ENCODE peak calls at places on chromosome 14, in ten cellular contexts. P, I, R, B, G, L, Z, U, H and N are unnamed samples.
A peak's percentile ranks its signal among the peaks of the same experiment; 100 is the strongest.

GRCh38 chr14:25350802-25351201 is 300.9 kb upstream of the STXBP6 start:
- DNase-seq in P (no peak), I (no peak), R (no peak), B (no peak), G (no peak), L (no peak), Z (no peak), U (no peak), H (no peak), N (no peak)

GRCh38 chr14:93322886-93323596 is 9.8 kb downstream of the BTBD7 start:
- DNase-seq in P (no peak), I (no peak), R (no peak), B (no peak), G (no peak), L (no peak), Z (no peak), U (no peak), H (no peak), N (no peak)

GRCh38 chr14:39015360-39015961 is 87.6 kb downstream of the SEC23A start:
- DNase-seq in P (peak; percentile 49), I (no peak), R (no peak), B (peak; percentile 54), G (no peak), L (peak; percentile 22), Z (no peak), U (peak; percentile 35), H (peak; percentile 52), N (no peak)

GRCh38 chr14:103140316-103141109 is 17.3 kb downstream of the TNFAIP2 start:
- DNase-seq in P (peak; percentile 33), I (no peak), R (no peak), B (no peak), G (no peak), L (no peak), Z (no peak), U (no peak), H (peak; percentile 70), N (no peak)

GRCh38 chr14:74804219-74804825 is 41.2 kb downstream of the YLPM1 start:
- DNase-seq in P (peak; percentile 10), I (peak; percentile 22), R (no peak), B (peak; percentile 64), G (no peak), L (peak; percentile 48), Z (no peak), U (peak; percentile 67), H (peak; percentile 2), N (no peak)

GRCh38 chr14:37466623-37467088 is 128.4 kb downstream of the FOXA1 start:
- DNase-seq in P (no peak), I (no peak), R (no peak), B (peak; percentile 12), G (no peak), L (no peak), Z (no peak), U (no peak), H (no peak), N (no peak)

GRCh38 chr14:99718811-99719192 is 34.7 kb downstream of the CYP46A1 start:
- DNase-seq in P (no peak), I (no peak), R (no peak), B (no peak), G (no peak), L (no peak), Z (no peak), U (no peak), H (no peak), N (no peak)

GRCh38 chr14:74085828-74086227 is 1.1 kb downstream of the LIN52 start:
- DNase-seq in P (no peak), I (no peak), R (no peak), B (no peak), G (no peak), L (no peak), Z (no peak), U (no peak), H (no peak), N (no peak)

GRCh38 chr14:76936483-76936882 is 92.0 kb downstream of the IRF2BPL start:
- DNase-seq in P (no peak), I (no peak), R (no peak), B (no peak), G (no peak), L (no peak), Z (no peak), U (no peak), H (no peak), N (no peak)

GRCh38 chr14:101957406-101958234 is 6.8 kb upstream of the DYNC1H1 start:
- DNase-seq in P (no peak), I (no peak), R (no peak), B (no peak), G (no peak), L (no peak), Z (no peak), U (no peak), H (no peak), N (no peak)

GRCh38 chr14:95260537-95261440 is 58.9 kb downstream of the CLMN start:
- DNase-seq in P (peak; percentile 63), I (no peak), R (no peak), B (peak; percentile 56), G (no peak), L (no peak), Z (no peak), U (no peak), H (no peak), N (no peak)

GRCh38 chr14:104870368-104871144 is 5.5 kb downstream of the CEP170B start:
- DNase-seq in P (no peak), I (no peak), R (peak; percentile 17), B (no peak), G (peak; percentile 67), L (peak; percentile 66), Z (no peak), U (no peak), H (no peak), N (peak; percentile 83)